ENCODE peak calls at places on chromosomes 13 and 19, in ten cellular contexts. L, D, B, M, J, E, G, X, H and A are unnamed samples.

GRCh38 chr13:80037505-80037888 is 303.4 kb downstream of the SPRY2 start:
- DNase-seq in L (no peak), D (peak; percentile 95), B (peak; percentile 94), M (no peak), J (no peak), E (peak; percentile 68), G (peak; percentile 16), X (peak; percentile 92), H (no peak), A (peak; percentile 78)

GRCh38 chr19:55014714-55015113 is 23.4 kb downstream of the GP6 start:
- DNase-seq in L (no peak), D (no peak), B (no peak), M (no peak), J (no peak), E (no peak), G (no peak), X (no peak), H (no peak), A (no peak)

GRCh38 chr13:27280009-27280646 is 9.5 kb downstream of the RASL11A start:
- DNase-seq in L (no peak), D (no peak), B (no peak), M (no peak), J (no peak), E (no peak), G (no peak), X (no peak), H (no peak), A (no peak)

GRCh38 chr13:88751994-88752393 is 1080.8 kb downstream of the SLITRK5 start:
- DNase-seq in L (no peak), D (no peak), B (no peak), M (no peak), J (no peak), E (no peak), G (no peak), X (no peak), H (no peak), A (no peak)

GRCh38 chr13:114079601-114080536 is 52.6 kb downstream of the RASA3 start:
- DNase-seq in L (peak; percentile 50), D (no peak), B (no peak), M (no peak), J (peak; percentile 18), E (no peak), G (no peak), X (no peak), H (no peak), A (no peak)

GRCh38 chr19:48085077-48085476 is 25.5 kb downstream of the PLA2G4C start:
- DNase-seq in L (no peak), D (no peak), B (no peak), M (no peak), J (no peak), E (no peak), G (no peak), X (no peak), H (no peak), A (no peak)

GRCh38 chr13:40666058-40666904 is at the start of gene FOXO1:
- DNase-seq in L (peak; percentile 93), D (peak; percentile 78), B (peak; percentile 90), M (peak; percentile 94), J (peak; percentile 56), E (peak; percentile 61), G (peak; percentile 95), X (peak; percentile 74), H (peak; percentile 94), A (peak; percentile 79)

GRCh38 chr19:2613507-2614295 is 88.8 kb downstream of the GNG7 start:
- DNase-seq in L (no peak), D (peak; percentile 60), B (peak; percentile 53), M (no peak), J (no peak), E (no peak), G (peak; percentile 79), X (peak; percentile 13), H (peak; percentile 57), A (peak; percentile 51)

GRCh38 chr19:2266183-2266993 is 10.2 kb upstream of the JSRP1 start:
- DNase-seq in L (peak; percentile 96), D (peak; percentile 82), B (peak; percentile 71), M (peak; percentile 86), J (peak; percentile 80), E (no peak), G (peak; percentile 88), X (peak; percentile 64), H (no peak), A (peak; percentile 87)

GRCh38 chr13:72195044-72195704 is 328.2 kb upstream of the DACH1 start:
- DNase-seq in L (no peak), D (no peak), B (no peak), M (no peak), J (no peak), E (no peak), G (no peak), X (no peak), H (no peak), A (no peak)

GRCh38 chr13:106318941-106319411 is 216.5 kb downstream of the EFNB2 start:
- DNase-seq in L (no peak), D (peak; percentile 95), B (peak; percentile 98), M (no peak), J (no peak), E (peak; percentile 82), G (no peak), X (peak; percentile 62), H (no peak), A (peak; percentile 95)

GRCh38 chr19:53868091-53868891 is 608 bp downstream of the MYADM start:
- DNase-seq in L (peak; percentile 84), D (peak; percentile 68), B (peak; percentile 36), M (peak; percentile 68), J (no peak), E (no peak), G (no peak), X (peak; percentile 64), H (peak; percentile 73), A (peak; percentile 68)

GRCh38 chr13:61916483-61916882 is 500.8 kb upstream of the PCDH20 start:
- DNase-seq in L (no peak), D (no peak), B (no peak), M (no peak), J (no peak), E (no peak), G (no peak), X (no peak), H (no peak), A (no peak)

GRCh38 chr13:61913183-61913582 is 497.5 kb upstream of the PCDH20 start:
- DNase-seq in L (no peak), D (peak; percentile 0), B (peak; percentile 1), M (no peak), J (no peak), E (no peak), G (no peak), X (no peak), H (no peak), A (no peak)

DNA sequence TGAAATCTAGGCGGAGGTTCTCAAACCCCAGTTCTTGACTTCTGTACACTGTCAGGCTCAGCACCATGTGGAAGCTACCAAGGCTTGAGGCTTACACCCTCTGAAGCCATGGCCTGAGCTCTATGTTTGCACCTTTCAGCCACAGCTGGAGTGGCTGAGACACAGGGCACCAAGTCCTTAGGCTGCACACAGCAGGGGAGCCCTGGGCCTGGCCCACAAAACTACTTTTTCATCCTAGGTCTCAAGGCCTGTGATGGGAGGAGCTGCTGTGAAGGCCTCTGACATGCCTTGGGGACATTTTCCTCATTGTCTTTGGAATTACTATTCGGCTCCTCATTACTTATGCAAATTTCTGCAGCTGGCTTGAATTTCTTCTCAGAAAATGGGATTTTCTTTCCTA is 503.2 kb upstream of the PCDH20 start:
- DNase-seq in L (no peak), D (no peak), B (no peak), M (no peak), J (no peak), E (no peak), G (no peak), X (no peak), H (no peak), A (no peak)
- TF ChIP-seq CTCF in L (no peak), D (no peak), B (no peak), M (no peak), J (no peak), E (no peak), G (no peak), X (no peak), H (no peak), A (no peak)

GRCh38 chr13:67134322-67135129 is 95.6 kb downstream of the PCDH9 start:
- DNase-seq in L (no peak), D (peak; percentile 47), B (no peak), M (no peak), J (no peak), E (no peak), G (no peak), X (no peak), H (no peak), A (no peak)

GRCh38 chr13:67133476-67133875 is 96.7 kb downstream of the PCDH9 start:
- DNase-seq in L (no peak), D (no peak), B (no peak), M (no peak), J (no peak), E (no peak), G (no peak), X (no peak), H (no peak), A (no peak)

GRCh38 chr13:67137044-67137735 is 92.9 kb downstream of the PCDH9 start:
- DNase-seq in L (no peak), D (peak; percentile 69), B (no peak), M (no peak), J (no peak), E (no peak), G (no peak), X (no peak), H (no peak), A (no peak)

GRCh38 chr13:67136157-67136556 is 94.0 kb downstream of the PCDH9 start:
- DNase-seq in L (no peak), D (peak; percentile 52), B (no peak), M (no peak), J (no peak), E (no peak), G (no peak), X (no peak), H (no peak), A (no peak)

GRCh38 chr13:67135356-67135755 is 94.8 kb downstream of the PCDH9 start:
- DNase-seq in L (no peak), D (no peak), B (no peak), M (no peak), J (no peak), E (no peak), G (no peak), X (no peak), H (no peak), A (no peak)
- TF ChIP-seq CTCF in L (no peak), D (no peak), B (no peak), M (no peak), J (no peak), E (no peak), G (no peak), X (no peak), H (no peak), A (no peak)

GRCh38 chr13:45779901-45780300 is 71.7 kb downstream of the SIAH3 start:
- DNase-seq in L (no peak), D (no peak), B (peak; percentile 32), M (no peak), J (no peak), E (no peak), G (no peak), X (no peak), H (no peak), A (peak; percentile 41)
- TF ChIP-seq CTCF in L (no peak), D (no peak), B (no peak), M (no peak), J (no peak), E (no peak), G (no peak), X (no peak), H (no peak), A (no peak)

DNA sequence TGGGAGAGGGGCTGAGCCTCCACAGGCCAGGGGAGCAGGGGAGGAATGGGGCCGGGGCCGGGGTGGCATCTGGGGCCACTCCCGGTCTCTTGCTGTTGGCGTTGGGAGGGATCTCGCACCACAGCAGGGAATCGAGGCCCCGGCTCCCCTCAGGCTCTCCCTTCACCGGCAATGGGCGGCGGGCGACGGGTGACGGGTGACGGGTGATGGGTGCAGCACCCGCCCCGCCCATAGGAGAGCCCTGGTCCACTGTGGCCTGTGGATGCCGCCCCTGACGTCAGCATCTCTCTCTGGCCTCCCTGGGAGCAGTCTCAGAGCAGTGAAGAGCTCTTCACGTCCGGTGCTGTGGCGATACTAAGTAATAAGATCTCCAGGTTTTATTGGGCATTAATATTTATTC is 133.6 kb downstream of the KDM4B start:
- DNase-seq in L (no peak), D (no peak), B (no peak), M (no peak), J (no peak), E (no peak), G (no peak), X (no peak), H (no peak), A (no peak)
- TF ChIP-seq CTCF in L (no peak), D (no peak), B (no peak), M (no peak), J (no peak), E (no peak), G (no peak), X (no peak), H (no peak), A (no peak)